ENCODE peak calls at places on chromosomes 16 and 17, in nine cellular contexts. I is fibroblast of lung, B is AG04450, X is tibial nerve, Z is ovary, A is cardiac muscle cell, L is sigmoid colon, W is lower lobe of right lung, U is brain microvascular endothelial cell. V is an unnamed sample.

GRCh38 chr16:67720236-67720635 is 1.1 kb upstream of the GFOD2 start:
- DNase-seq in I (no peak), B (no peak), X (no peak), Z (no peak), A (no peak), L (no peak), W (no peak), U (no peak), V (no peak)

GRCh38 chr16:54633943-54634362 is 296.7 kb upstream of the IRX5 start:
- DNase-seq in I (peak), B (no peak), X (no peak), Z (no peak), A (peak), L (no peak), W (no peak), U (no peak), V (peak)

GRCh38 chr16:55835578-55835977 is 2.7 kb upstream of the CES1 start:
- DNase-seq in I (no peak), B (no peak), X (peak), Z (peak), A (peak), L (peak), W (no peak), U (no peak), V (peak)

GRCh38 chr16:51982715-51983680 is 563.9 kb downstream of the TOX3 start:
- DNase-seq in I (peak), B (peak), X (no peak), Z (peak), A (peak), L (no peak), W (no peak), U (peak), V (no peak)

GRCh38 chr17:27199948-27200347 is 94.0 kb upstream of the WSB1 start:
- DNase-seq in I (no peak), B (no peak), X (no peak), Z (no peak), A (peak), L (no peak), W (no peak), U (no peak), V (no peak)

GRCh38 chr17:73533801-73534574 is 110.3 kb downstream of the SDK2 start:
- DNase-seq in I (no peak), B (no peak), X (no peak), Z (no peak), A (no peak), L (no peak), W (no peak), U (no peak), V (no peak)

GRCh38 chr16:86198201-86199118 is 299.5 kb downstream of the IRF8 start:
- DNase-seq in I (no peak), B (no peak), X (no peak), Z (no peak), A (no peak), L (peak), W (no peak), U (no peak), V (no peak)

GRCh38 chr16:57113042-57113453 is 20.7 kb downstream of the CPNE2 start:
- DNase-seq in I (peak), B (no peak), X (no peak), Z (no peak), A (peak), L (no peak), W (no peak), U (peak), V (no peak)

GRCh38 chr17:57106107-57106835 is 21.2 kb downstream of the AKAP1 start:
- DNase-seq in I (no peak), B (no peak), X (no peak), Z (no peak), A (no peak), L (no peak), W (no peak), U (no peak), V (no peak)

GRCh38 chr16:8828541-8829165 is 31.0 kb downstream of the PMM2 start:
- DNase-seq in I (peak), B (no peak), X (no peak), Z (no peak), A (no peak), L (no peak), W (no peak), U (no peak), V (no peak)

GRCh38 chr16:56382901-56383355 is 42.4 kb downstream of the AMFR start:
- DNase-seq in I (peak), B (peak), X (no peak), Z (no peak), A (peak), L (no peak), W (no peak), U (no peak), V (no peak)

GRCh38 chr17:48513653-48514482 is 16.9 kb downstream of the HOXB1 start:
- DNase-seq in I (no peak), B (no peak), X (no peak), Z (no peak), A (no peak), L (no peak), W (no peak), U (no peak), V (no peak)

GRCh38 chr16:14036869-14037268 is 34.2 kb upstream of the MRTFB start:
- DNase-seq in I (no peak), B (no peak), X (no peak), Z (no peak), A (no peak), L (no peak), W (no peak), U (no peak), V (no peak)

GRCh38 chr17:68697850-68698313 is 96.7 kb upstream of the FAM20A start:
- DNase-seq in I (peak), B (no peak), X (no peak), Z (peak), A (peak), L (peak), W (no peak), U (peak), V (peak)

GRCh38 chr17:49869038-49869374 is 21.1 kb upstream of the TAC4 start:
- DNase-seq in I (no peak), B (no peak), X (no peak), Z (no peak), A (no peak), L (no peak), W (no peak), U (no peak), V (no peak)

GRCh38 chr17:74981318-74981978 is 6.0 kb upstream of the CDR2L start:
- DNase-seq in I (no peak), B (no peak), X (no peak), Z (no peak), A (no peak), L (no peak), W (no peak), U (no peak), V (no peak)

GRCh38 chr16:2531696-2532493 is 687 bp upstream of the CEMP1 start:
- DNase-seq in I (peak), B (peak), X (peak), Z (peak), A (peak), L (peak), W (peak), U (peak), V (peak)

GRCh38 chr17:60036796-60037677 is 41.7 kb downstream of the HEATR6 start:
- DNase-seq in I (peak), B (peak), X (no peak), Z (peak), A (peak), L (peak), W (peak), U (peak), V (peak)

GRCh38 chr16:22191966-22192260 is 14.2 kb upstream of the EEF2K start:
- DNase-seq in I (no peak), B (no peak), X (no peak), Z (peak), A (no peak), L (no peak), W (no peak), U (no peak), V (no peak)

GRCh38 chr17:57724038-57724728 is 20.9 kb downstream of the CCDC182 start:
- DNase-seq in I (peak), B (no peak), X (no peak), Z (no peak), A (no peak), L (no peak), W (no peak), U (no peak), V (no peak)

GRCh38 chr17:46790216-46790615 is 28.3 kb downstream of the WNT3 start:
- DNase-seq in I (no peak), B (no peak), X (no peak), Z (no peak), A (no peak), L (no peak), W (no peak), U (no peak), V (no peak)

GRCh38 chr17:31393749-31394146 is 2.3 kb downstream of the RAB11FIP4 start:
- DNase-seq in I (no peak), B (no peak), X (no peak), Z (no peak), A (no peak), L (no peak), W (no peak), U (no peak), V (no peak)

GRCh38 chr17:19322861-19323260 is 39.7 kb downstream of the B9D1 start:
- DNase-seq in I (no peak), B (no peak), X (no peak), Z (no peak), A (no peak), L (peak), W (no peak), U (no peak), V (no peak)

GRCh38 chr17:17749025-17749772 is 67.9 kb downstream of the RAI1 start:
- DNase-seq in I (no peak), B (no peak), X (no peak), Z (no peak), A (no peak), L (no peak), W (no peak), U (no peak), V (no peak)

GRCh38 chr17:56914641-56915263 is 903 bp upstream of the TRIM25 start:
- DNase-seq in I (peak), B (no peak), X (no peak), Z (no peak), A (no peak), L (no peak), W (no peak), U (no peak), V (no peak)

GRCh38 chr16:1363501-1364041 is 11.8 kb downstream of the GNPTG start:
- DNase-seq in I (peak), B (no peak), X (no peak), Z (no peak), A (peak), L (no peak), W (peak), U (no peak), V (no peak)

GRCh38 chr17:69406906-69407305 is 7.6 kb upstream of the MAP2K6 start:
- DNase-seq in I (peak), B (no peak), X (no peak), Z (no peak), A (peak), L (no peak), W (no peak), U (no peak), V (no peak)

GRCh38 chr16:15450624-15451023 is 16.2 kb downstream of the BMERB1 start:
- DNase-seq in I (no peak), B (no peak), X (no peak), Z (no peak), A (no peak), L (peak), W (no peak), U (no peak), V (peak)

GRCh38 chr16:80144191-80144590 is 396.6 kb upstream of the DYNLRB2 start:
- DNase-seq in I (peak), B (peak), X (no peak), Z (no peak), A (no peak), L (no peak), W (no peak), U (no peak), V (no peak)

GRCh38 chr17:42341568-42341967 is 46.7 kb downstream of the STAT3 start:
- DNase-seq in I (no peak), B (no peak), X (no peak), Z (no peak), A (no peak), L (no peak), W (no peak), U (no peak), V (no peak)
- H3K27ac ChIP-seq in I (no peak), B (no peak), X (no peak), Z (no peak), A (peak), L (no peak), W (no peak), U (no peak), V (no peak)

GRCh38 chr17:33200587-33200986 is 92.5 kb downstream of the ASIC2 start:
- DNase-seq in I (peak), B (no peak), X (no peak), Z (no peak), A (no peak), L (no peak), W (no peak), U (peak), V (peak)
- TF ChIP-seq CTCF in I (peak), B (peak), X (no peak), Z (no peak), A (no peak), L (no peak), W (no peak), U (no peak), V (no peak)

GRCh38 chr17:1469231-1469852 is 13.3 kb upstream of the CRK start:
- DNase-seq in I (peak), B (no peak), X (no peak), Z (no peak), A (peak), L (no peak), W (no peak), U (no peak), V (no peak)

GRCh38 chr17:1470071-1470773 is 14.2 kb upstream of the CRK start:
- DNase-seq in I (no peak), B (no peak), X (no peak), Z (no peak), A (no peak), L (no peak), W (no peak), U (no peak), V (no peak)

GRCh38 chr17:1470774-1471462 is 14.9 kb upstream of the CRK start:
- DNase-seq in I (no peak), B (no peak), X (no peak), Z (no peak), A (no peak), L (no peak), W (no peak), U (no peak), V (no peak)

GRCh38 chr17:1467258-1467657 is 11.2 kb upstream of the CRK start:
- DNase-seq in I (no peak), B (no peak), X (no peak), Z (no peak), A (no peak), L (no peak), W (no peak), U (no peak), V (no peak)

DNA sequence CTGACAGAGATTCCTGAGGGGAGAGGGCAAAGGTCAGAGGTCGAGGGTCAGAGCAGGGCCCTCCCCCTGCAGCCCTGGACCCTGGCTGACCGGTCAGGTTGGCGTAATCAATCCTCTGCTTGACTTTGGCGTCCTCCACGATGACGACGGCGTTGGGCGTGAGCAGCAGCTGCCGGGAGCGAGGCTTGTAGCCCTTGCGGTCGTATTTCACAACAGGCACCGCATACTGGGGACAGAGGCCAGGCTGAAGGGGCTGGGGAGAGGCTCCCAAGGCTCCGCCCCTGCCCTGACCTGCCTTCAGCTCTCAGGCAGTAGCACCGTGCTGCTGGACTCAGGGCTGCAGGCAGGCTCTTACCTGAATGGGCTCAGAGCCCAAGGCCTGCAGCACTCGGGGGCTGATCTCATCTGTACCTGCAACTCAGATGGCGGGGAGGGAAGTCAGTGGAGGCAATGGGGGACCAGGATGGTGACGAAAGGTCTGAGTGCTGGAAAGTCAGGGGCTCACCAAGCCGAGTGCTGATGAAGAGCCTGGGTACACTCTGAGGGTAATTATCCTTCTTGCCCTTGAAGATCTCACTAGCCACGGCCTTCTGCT is 12.0 kb upstream of the CRK start:
- DNase-seq in I (no peak), B (no peak), X (no peak), Z (peak), A (peak), L (peak), W (peak), U (no peak), V (no peak)
- H3K27ac ChIP-seq in I (no peak), B (no peak), X (no peak), Z (no peak), A (no peak), L (peak), W (peak), U (no peak), V (no peak)

DNA sequence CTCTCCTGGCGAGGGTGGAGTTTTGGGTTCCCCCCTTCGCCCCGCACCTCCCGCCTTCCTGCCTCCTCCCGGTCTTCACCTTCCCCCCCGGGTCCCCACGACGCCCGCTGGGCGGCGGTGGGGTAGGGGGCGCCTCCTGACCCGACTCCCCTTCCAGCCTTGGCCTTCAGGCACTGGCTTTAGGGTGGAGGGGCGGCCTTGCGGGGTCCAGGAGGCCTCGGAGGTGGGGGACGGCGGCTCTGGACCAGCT is 2.4 kb downstream of the SLC16A3 start:
- DNase-seq in I (no peak), B (no peak), X (no peak), Z (no peak), A (no peak), L (no peak), W (no peak), U (no peak), V (no peak)
- TF ChIP-seq CTCF in I (no peak), B (no peak), X (no peak), Z (no peak), A (no peak), L (no peak), W (no peak), U (no peak), V (no peak)

DNA sequence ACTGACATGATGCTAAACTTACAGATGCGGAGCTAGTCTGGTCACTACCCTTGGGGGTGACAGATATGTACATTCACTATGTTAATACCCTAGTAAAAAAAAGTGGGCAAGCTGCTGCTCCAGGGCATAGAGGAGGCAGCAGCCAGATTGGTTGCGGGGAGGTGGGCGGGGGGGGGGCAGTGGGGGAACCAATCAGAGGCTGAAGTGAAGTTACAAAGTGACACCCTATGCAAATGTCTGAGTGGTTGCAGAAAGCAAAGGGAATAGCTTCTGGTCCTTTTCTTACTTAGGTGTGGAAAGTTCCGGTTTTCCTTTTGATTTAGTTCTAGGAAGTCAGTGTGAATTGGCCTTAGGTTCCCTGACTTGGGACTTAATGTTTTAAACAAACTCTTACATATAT is 12.1 kb downstream of the NDEL1 start:
- DNase-seq in I (no peak), B (no peak), X (no peak), Z (no peak), A (no peak), L (no peak), W (no peak), U (no peak), V (no peak)
- H3K27ac ChIP-seq in I (no peak), B (no peak), X (no peak), Z (no peak), A (no peak), L (no peak), W (peak), U (no peak), V (no peak)

GRCh38 chr17:37190493-37190892 is 185.3 kb upstream of the C17orf78 start:
- DNase-seq in I (no peak), B (no peak), X (no peak), Z (no peak), A (no peak), L (no peak), W (no peak), U (no peak), V (no peak)
- TF ChIP-seq CTCF in I (no peak), B (peak), X (no peak), Z (no peak), A (peak), L (no peak), W (peak), U (no peak), V (no peak)

DNA sequence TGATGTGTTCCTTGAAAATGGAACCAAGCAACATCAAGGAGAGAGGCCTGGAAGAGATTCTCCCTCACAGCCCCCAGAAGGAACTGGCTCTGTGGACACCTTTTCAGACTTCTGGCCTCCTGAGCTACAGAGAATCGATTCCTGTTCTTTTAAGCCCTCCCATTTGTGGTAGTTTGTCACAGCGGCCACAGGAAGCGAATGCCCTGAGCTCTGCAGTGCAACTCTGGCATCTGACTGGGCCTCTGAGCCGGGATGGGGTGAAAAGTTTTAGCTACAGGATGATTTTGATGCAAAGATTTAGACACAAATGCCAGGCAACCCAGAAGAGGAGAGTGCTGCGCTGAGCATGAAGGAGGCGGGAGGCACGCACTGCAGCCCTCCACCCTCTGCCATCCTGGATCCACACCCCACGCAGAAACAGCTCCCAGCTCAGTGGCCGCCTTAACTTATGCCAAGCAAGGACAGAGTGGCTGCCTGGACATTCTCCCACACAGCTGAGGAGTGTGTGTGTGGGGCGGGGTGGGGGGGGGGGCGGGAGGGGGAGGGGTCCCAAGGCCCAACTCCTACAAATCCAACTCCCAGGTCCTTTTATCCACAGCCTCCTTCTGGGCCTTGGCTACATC is 2.2 kb downstream of the TIMP2 start:
- DNase-seq in I (no peak), B (no peak), X (no peak), Z (no peak), A (no peak), L (no peak), W (no peak), U (no peak), V (no peak)
- H3K27ac ChIP-seq in I (peak), B (peak), X (peak), Z (peak), A (no peak), L (peak), W (peak), U (no peak), V (peak)

V was measured in tibial artery.